ENCODE peak calls at places on chromosome 3, in four cellular contexts. H, O, B and Z are unnamed samples.

GRCh38 chr3:138474163-138474562 is 39.7 kb downstream of the ESYT3 start:
- DNase-seq in O (peak; percentile 28), B (no peak), H (no peak), Z (no peak)

GRCh38 chr3:62703423-62704167 is 171.6 kb downstream of the CADPS start:
- DNase-seq in B (no peak), O (no peak), H (no peak), Z (no peak)

GRCh38 chr3:194683431-194683830 is 2.3 kb upstream of the FAM43A start:
- DNase-seq in B (no peak), H (no peak), O (no peak), Z (no peak)

GRCh38 chr3:182811269-182811596 is 17.9 kb downstream of the ATP11B start:
- DNase-seq in O (no peak), B (no peak), H (no peak), Z (no peak)

GRCh38 chr3:190225186-190225692 is 97.0 kb downstream of the CLDN1 start:
- DNase-seq in O (peak; percentile 25), B (peak; percentile 29), H (no peak), Z (no peak)

GRCh38 chr3:62696011-62696410 is 179.2 kb downstream of the CADPS start:
- DNase-seq in H (no peak), O (no peak), B (no peak), Z (no peak)

GRCh38 chr3:133276594-133276993 is 123.3 kb upstream of the BFSP2 start:
- DNase-seq in H (no peak), B (no peak), O (no peak), Z (no peak)

GRCh38 chr3:22937536-22937935 is 265.6 kb upstream of the UBE2E2 start:
- DNase-seq in B (no peak), O (no peak), H (no peak), Z (no peak)

GRCh38 chr3:79203144-79203519 is 564.7 kb downstream of the ROBO1 start:
- DNase-seq in B (no peak), O (no peak), H (no peak), Z (no peak)

GRCh38 chr3:61922118-61922517 is 360.7 kb downstream of the PTPRG start:
- DNase-seq in O (no peak), B (no peak), H (no peak), Z (no peak)

GRCh38 chr3:187520027-187520945 is 149.9 kb downstream of the SST start:
- DNase-seq in H (no peak), O (peak; percentile 10), B (no peak), Z (no peak)

GRCh38 chr3:71991681-71992080 is 206.7 kb upstream of the PROK2 start:
- DNase-seq in O (no peak), H (no peak), B (no peak), Z (no peak)

GRCh38 chr3:153173758-153174516 is 11.9 kb downstream of the RAP2B start:
- DNase-seq in O (peak; percentile 44), B (peak; percentile 39), H (no peak), Z (no peak)

GRCh38 chr3:151443583-151443982 is 17.3 kb downstream of the IGSF10 start:
- DNase-seq in H (no peak), O (peak; percentile 28), B (no peak), Z (no peak)

GRCh38 chr3:100737334-100737733 is 28.0 kb downstream of the TFG start:
- DNase-seq in H (no peak), B (no peak), O (peak; percentile 45), Z (no peak)

GRCh38 chr3:186053954-186054353 is 54.9 kb downstream of the ETV5 start:
- DNase-seq in O (no peak), B (no peak), H (peak; percentile 38), Z (no peak)

GRCh38 chr3:136583823-136584222 is 168.4 kb downstream of the STAG1 start:
- DNase-seq in H (no peak), B (no peak), O (no peak), Z (no peak)

GRCh38 chr3:58672880-58673279 is 6.3 kb upstream of the FAM3D start:
- DNase-seq in B (no peak), O (no peak), H (no peak), Z (no peak)

GRCh38 chr3:112646623-112647022 is 5.7 kb upstream of the CCDC80 start:
- DNase-seq in H (no peak), B (peak; percentile 13), O (no peak), Z (no peak)

GRCh38 chr3:89565098-89565497 is 457.7 kb downstream of the EPHA3 start:
- DNase-seq in H (no peak), B (no peak), O (no peak), Z (no peak)

GRCh38 chr3:55558316-55558715 is 71.2 kb upstream of the WNT5A start:
- DNase-seq in B (no peak), O (no peak), H (no peak), Z (no peak)

GRCh38 chr3:12719984-12720656 is 38.9 kb downstream of the TMEM40 start:
- DNase-seq in H (peak; percentile 56), O (peak; percentile 91), B (peak; percentile 84), Z (peak; percentile 51)

GRCh38 chr3:13495921-13496723 is 16.0 kb downstream of the HDAC11 start:
- DNase-seq in H (peak; percentile 69), B (peak; percentile 49), O (peak; percentile 88), Z (peak; percentile 35)

GRCh38 chr3:184566441-184567414 is 5.1 kb downstream of the EPHB3 start:
- DNase-seq in H (no peak), B (no peak), O (no peak), Z (no peak)

DNA sequence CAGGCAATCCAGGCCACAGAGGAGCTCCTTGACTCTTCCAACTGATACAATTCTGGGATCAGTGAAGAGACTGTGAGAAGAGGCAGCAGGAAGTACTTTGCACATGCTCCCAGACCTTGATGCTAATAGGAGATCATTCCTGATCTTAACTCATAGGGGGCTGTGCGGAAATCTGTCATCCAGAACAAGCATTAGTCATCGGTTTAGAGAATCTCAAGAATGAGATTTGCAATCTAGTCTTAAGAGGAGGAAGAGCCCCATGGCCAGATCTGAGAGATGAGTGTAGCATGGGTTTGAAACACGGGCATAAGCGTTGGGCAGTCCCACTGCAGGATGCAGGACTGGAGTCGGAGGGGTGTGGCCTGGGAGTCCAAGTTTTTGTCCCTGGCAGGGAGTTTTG is 1081.1 kb downstream of the NAALADL2 start:
- DNase-seq in H (no peak), O (no peak), B (no peak), Z (no peak)
- H3K9me3 ChIP-seq in H (peaks cover 21% of the 10 kb centered on the region), O (no peaks in the 10 kb centered on the region), B (peaks cover 74% of the 10 kb centered on the region), Z (no peaks in the 10 kb centered on the region)

GRCh38 chr3:110968076-110968475 is 103.5 kb upstream of the NECTIN3 start:
- DNase-seq in O (no peak), B (no peak), H (no peak), Z (no peak)

GRCh38 chr3:110971010-110971585 is 100.5 kb upstream of the NECTIN3 start:
- DNase-seq in B (no peak), O (no peak), H (no peak), Z (no peak)

GRCh38 chr3:110969229-110970211 is 102.1 kb upstream of the NECTIN3 start:
- DNase-seq in H (no peak), O (no peak), B (no peak), Z (no peak)

GRCh38 chr3:110966966-110967663 is 104.5 kb upstream of the NECTIN3 start:
- DNase-seq in H (no peak), O (no peak), B (no peak), Z (no peak)

DNA sequence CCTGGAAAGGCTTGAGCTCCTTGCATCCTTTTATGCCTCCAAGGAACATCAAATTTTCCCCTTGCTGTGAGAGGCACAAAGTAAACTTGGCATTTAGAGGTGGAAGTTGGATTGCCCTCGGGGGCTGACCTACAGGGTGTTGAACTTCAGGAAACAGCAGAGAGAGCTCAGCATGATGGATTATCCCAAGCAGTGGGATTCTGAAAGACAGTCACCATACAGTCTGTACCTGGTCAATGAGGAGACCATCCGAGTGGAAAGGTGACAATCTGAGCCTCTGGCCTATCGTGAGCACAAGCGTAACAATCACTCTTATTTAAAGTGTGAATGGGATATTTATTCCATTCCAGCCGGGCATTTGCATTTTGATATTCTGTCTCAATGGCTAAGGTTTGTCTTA is 105.6 kb upstream of the NECTIN3 start:
- DNase-seq in B (no peak), O (no peak), H (no peak), Z (no peak)
- H3K9me3 ChIP-seq in B (peaks cover 18% of the 10 kb centered on the region), O (no peaks in the 10 kb centered on the region), H (peaks cover 18% of the 10 kb centered on the region), Z (peaks cover 5% of the 10 kb centered on the region)

GRCh38 chr3:178990293-178990692 is 81.3 kb downstream of the ZMAT3 start:
- DNase-seq in B (no peak), O (no peak), H (no peak), Z (no peak)
- H3K9me3 ChIP-seq in B (peaks cover 47% of the 10 kb centered on the region), O (no peaks in the 10 kb centered on the region), H (peaks cover 17% of the 10 kb centered on the region), Z (peaks cover 16% of the 10 kb centered on the region)

GRCh38 chr3:127276396-127276795 is 11.4 kb downstream of the PRR20G start:
- DNase-seq in O (no peak), B (no peak), H (no peak), Z (no peak)

GRCh38 chr3:127276995-127277394 is 10.9 kb downstream of the PRR20G start:
- DNase-seq in O (no peak), B (no peak), H (no peak), Z (no peak)

GRCh38 chr3:127275287-127275781 is 12.5 kb downstream of the PRR20G start:
- DNase-seq in B (no peak), O (peak; percentile 5), H (no peak), Z (no peak)

GRCh38 chr3:127273196-127273595 is 14.7 kb downstream of the PRR20G start:
- DNase-seq in H (no peak), O (no peak), B (no peak), Z (no peak)

DNA sequence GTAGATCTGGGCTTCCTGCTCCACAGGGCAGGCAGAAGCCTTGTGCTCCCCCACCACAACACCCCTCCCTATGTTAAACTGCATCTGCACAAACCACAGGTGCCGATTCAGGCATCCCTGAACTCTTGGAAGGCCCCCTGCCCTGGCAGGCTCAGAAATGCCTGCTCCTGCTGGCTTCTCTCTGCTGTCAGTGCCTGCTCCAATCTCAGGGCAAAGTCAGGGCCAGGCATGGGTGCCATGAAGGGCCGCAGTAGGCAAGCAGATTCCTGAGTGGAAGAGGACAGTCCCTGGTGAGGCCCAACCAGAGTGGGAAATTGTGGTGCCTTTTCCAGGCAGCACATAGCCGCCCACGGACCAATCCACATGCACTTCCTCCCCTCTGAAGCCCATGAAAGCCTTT is 13.6 kb downstream of the PRR20G start:
- DNase-seq in B (no peak), O (no peak), H (no peak), Z (no peak)
- H3K9me3 ChIP-seq in B (peaks cover 7% of the 10 kb centered on the region), O (no peaks in the 10 kb centered on the region), H (no peaks in the 10 kb centered on the region), Z (peaks cover 4% of the 10 kb centered on the region)

GRCh38 chr3:39718674-39719595 is 90.5 kb upstream of the MYRIP start:
- DNase-seq in B (no peak), H (no peak), O (peak; percentile 37), Z (no peak)

GRCh38 chr3:39721076-39721475 is 88.3 kb upstream of the MYRIP start:
- DNase-seq in B (no peak), O (no peak), H (no peak), Z (no peak)

GRCh38 chr3:39712413-39713048 is 96.9 kb upstream of the MYRIP start:
- DNase-seq in H (no peak), B (no peak), O (no peak), Z (no peak)

DNA sequence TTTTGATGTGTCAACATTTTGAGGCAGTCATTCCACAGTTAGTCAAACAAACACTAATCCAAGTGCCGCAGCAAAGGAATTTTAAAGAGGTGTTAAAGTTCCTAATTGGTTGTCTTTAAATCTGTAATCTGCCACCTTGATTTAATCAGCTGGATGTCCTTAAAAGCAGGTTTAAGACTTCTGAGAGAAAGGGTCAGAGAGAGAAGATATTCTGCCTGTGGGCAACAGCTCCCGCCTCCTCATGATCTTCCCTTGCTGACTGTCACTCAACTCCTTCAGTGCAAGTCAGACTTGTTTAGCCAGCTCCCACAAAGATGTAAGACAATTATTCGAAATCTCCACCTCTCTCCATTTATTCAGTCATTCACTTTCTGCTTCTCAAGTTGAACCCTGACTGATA is 92.6 kb upstream of the MYRIP start:
- DNase-seq in B (no peak), H (no peak), O (no peak), Z (no peak)
- H3K9me3 ChIP-seq in B (no peaks in the 10 kb centered on the region), H (no peaks in the 10 kb centered on the region), O (no peaks in the 10 kb centered on the region), Z (no peaks in the 10 kb centered on the region)